ENCODE peak calls at places on chromosomes 4 and X, in four cellular contexts. D, K, Q and X are unnamed samples.

GRCh38 chr4:183349673-183350072 is 27.4 kb upstream of the CLDN24 start:
- DNase-seq in K (no peak), Q (no peak), D (no peak), X (no peak)

GRCh38 chr4:88533088-88533790 is 9.7 kb upstream of the PYURF start:
- DNase-seq in Q (no peak), K (no peak), D (no peak), X (no peak)

GRCh38 chr4:81913427-81913878 is 441.7 kb upstream of the RASGEF1B start:
- DNase-seq in D (no peak), K (peak), Q (peak), X (peak)

GRCh38 chrX:129782706-129783105 is 3.0 kb downstream of the SASH3 start:
- DNase-seq in Q (no peak), K (no peak), D (no peak), X (no peak)

GRCh38 chrX:40094900-40095587 is 2.7 kb downstream of the BCOR start:
- DNase-seq in D (no peak), K (no peak), Q (no peak), X (no peak)

GRCh38 chrX:108304210-108304609 is 134.0 kb downstream of the COL4A6 start:
- DNase-seq in K (no peak), D (no peak), Q (no peak), X (peak)

GRCh38 chr4:184347251-184348239 is 126.8 kb downstream of the IRF2 start:
- DNase-seq in Q (no peak), K (no peak), D (peak), X (peak)

GRCh38 chrX:2552621-2553297 is 52.0 kb upstream of the DHRSX start:
- DNase-seq in Q (no peak), K (peak), D (no peak), X (no peak)

GRCh38 chr4:173434226-173434625 is 35.3 kb upstream of the SCRG1 start:
- DNase-seq in Q (no peak), K (no peak), D (no peak), X (no peak)

GRCh38 chr4:67207941-67208441 is 337.3 kb downstream of the CENPC start:
- DNase-seq in K (no peak), D (no peak), Q (no peak), X (no peak)

GRCh38 chrX:71618303-71618721 is at the start of gene CXCR3:
- DNase-seq in D (peak), Q (no peak), K (no peak), X (no peak)

GRCh38 chrX:13647709-13648212 is 5.2 kb upstream of the TCEANC start:
- DNase-seq in Q (no peak), D (no peak), K (peak), X (peak)

GRCh38 chrX:123455693-123456092 is 271.6 kb downstream of the GRIA3 start:
- DNase-seq in Q (no peak), K (no peak), D (no peak), X (no peak)

GRCh38 chrX:48578661-48579128 is 4.4 kb downstream of the RBM3 start:
- DNase-seq in K (no peak), D (no peak), Q (no peak), X (no peak)

GRCh38 chr4:150242820-150243458 is 164.7 kb downstream of the DCLK2 start:
- DNase-seq in Q (no peak), K (no peak), D (no peak), X (peak)

GRCh38 chr4:80073362-80074008 is 456 bp upstream of the ANTXR2 start:
- DNase-seq in Q (no peak), D (peak), K (no peak), X (no peak)

GRCh38 chr4:181796502-181796901 is 446.7 kb upstream of the TENM3 start:
- DNase-seq in K (no peak), Q (no peak), D (no peak), X (no peak)

GRCh38 chr4:64250061-64250460 is 159.2 kb downstream of the TECRL start:
- DNase-seq in K (no peak), D (no peak), Q (no peak), X (no peak)

GRCh38 chr4:36159208-36159607 is 85.1 kb downstream of the ARAP2 start:
- DNase-seq in Q (peak), D (no peak), K (peak), X (no peak)

GRCh38 chr4:97374526-97374925 is 768.8 kb downstream of the STPG2 start:
- DNase-seq in D (no peak), K (no peak), Q (no peak), X (no peak)

GRCh38 chr4:78864405-78865024 is 74.7 kb downstream of the PAQR3 start:
- DNase-seq in K (peak), D (peak), Q (no peak), X (peak)

GRCh38 chr4:93217423-93217822 is 611.1 kb upstream of the ATOH1 start:
- DNase-seq in K (no peak), Q (no peak), D (no peak), X (no peak)

GRCh38 chr4:576991-577498 is 950 bp upstream of the TMEM271 start:
- DNase-seq in D (no peak), K (no peak), Q (no peak), X (no peak)

GRCh38 chr4:3251691-3252479 is 2.9 kb downstream of the MSANTD1 start:
- DNase-seq in D (no peak), Q (no peak), K (no peak), X (no peak)

GRCh38 chrX:2425281-2426071 is 75.3 kb downstream of the DHRSX start:
- DNase-seq in D (no peak), Q (no peak), K (peak), X (no peak)

GRCh38 chr4:85825937-85826678 is 351.2 kb downstream of the ARHGAP24 start:
- DNase-seq in D (no peak), K (peak), Q (peak), X (no peak)

GRCh38 chr4:336893-337142 is 796 bp upstream of the ZNF141 start:
- DNase-seq in Q (no peak), K (no peak), D (no peak), X (no peak)

GRCh38 chr4:25098964-25099843 is 61.0 kb downstream of the SEPSECS start:
- DNase-seq in Q (no peak), K (no peak), D (no peak), X (peak)

GRCh38 chr4:167774646-167775045 is 317.7 kb upstream of the ANXA10 start:
- DNase-seq in K (no peak), Q (no peak), D (no peak), X (no peak)

GRCh38 chr4:103046416-103047290 is 27.1 kb upstream of the SLC9B1 start:
- DNase-seq in Q (no peak), K (peak), D (no peak), X (peak)

GRCh38 chrX:120718969-120719368 is 89.1 kb upstream of the C1GALT1C1 start:
- DNase-seq in Q (no peak), D (no peak), K (no peak), X (no peak)

GRCh38 chr4:98746530-98746929 is 88.1 kb upstream of the TSPAN5 start:
- DNase-seq in Q (no peak), K (no peak), D (no peak), X (no peak)

GRCh38 chr4:61575796-61576195 is 375.7 kb downstream of the ADGRL3 start:
- DNase-seq in Q (no peak), K (no peak), D (no peak), X (no peak)

GRCh38 chr4:54657194-54657555 is 582 bp upstream of the KIT start:
- DNase-seq in Q (no peak), D (no peak), K (no peak), X (no peak)
- TF ChIP-seq HDAC6 in Q (no peak), D (no peak), K (no peak), X (no peak)

GRCh38 chr4:154082760-154083530 is 294.1 kb upstream of the SFRP2 start:
- DNase-seq in D (no peak), Q (peak), K (no peak), X (peak)
- TF ChIP-seq HDAC6 in D (no peak), Q (no peak), K (no peak), X (no peak)

GRCh38 chrX:109352121-109352556 is 129.7 kb downstream of the GUCY2F start:
- DNase-seq in Q (no peak), K (no peak), D (no peak), X (no peak)
- TF ChIP-seq HDAC6 in Q (no peak), K (no peak), D (no peak), X (no peak)

DNA sequence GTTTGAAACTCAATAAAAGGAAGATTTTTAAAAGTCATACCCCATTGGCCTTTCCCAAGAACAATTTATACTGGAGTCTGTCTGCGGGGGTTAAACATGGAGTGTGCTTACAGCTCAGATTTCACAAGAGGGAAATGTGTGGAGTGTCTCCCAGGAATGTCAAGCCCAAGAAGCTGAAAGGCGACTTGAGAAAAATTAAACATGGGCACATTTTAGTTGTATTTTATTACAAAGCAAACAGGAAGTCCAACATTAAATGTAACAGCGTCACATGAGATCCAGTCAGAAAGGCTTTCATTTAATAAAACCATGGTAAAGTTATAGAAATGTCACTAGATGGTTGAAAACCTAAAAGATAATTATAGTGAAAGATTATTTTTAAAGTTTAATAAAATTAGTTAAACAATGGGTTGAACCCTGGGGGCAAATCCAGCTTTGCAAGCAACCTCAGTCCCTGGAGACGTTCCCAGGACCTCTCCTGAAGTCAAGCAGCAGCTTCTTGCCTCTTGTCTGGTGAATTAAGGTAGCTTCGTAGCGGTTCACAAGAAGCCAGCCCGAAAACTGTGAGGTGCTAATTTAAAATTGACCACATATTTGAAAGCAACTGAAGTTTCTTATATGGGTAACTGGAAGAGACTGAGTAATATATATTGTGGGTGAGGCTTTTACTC is 168.4 kb upstream of the EDNRA start:
- DNase-seq in D (no peak), Q (no peak), K (no peak), X (no peak)
- TF ChIP-seq HDAC6 in D (no peak), Q (no peak), K (no peak), X (no peak)

DNA sequence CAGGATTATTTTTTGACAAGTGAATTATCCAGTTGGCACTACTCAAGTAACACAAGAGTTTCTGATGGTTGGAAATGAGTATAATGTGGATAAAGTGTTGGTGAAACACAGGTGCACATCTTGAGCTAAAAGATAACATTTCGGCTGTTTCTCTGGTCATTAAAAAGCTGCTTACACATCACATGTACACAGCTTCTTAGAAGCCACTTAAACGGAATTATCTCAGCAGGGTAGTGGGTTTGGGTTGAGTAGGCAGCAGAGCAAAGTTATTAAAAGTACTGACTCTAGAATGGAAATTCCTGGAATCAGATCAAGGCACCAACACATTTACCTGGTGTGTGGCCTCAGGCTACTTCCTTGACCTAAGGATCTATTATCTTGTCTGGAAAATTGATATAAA is 55.4 kb upstream of the RASSF6 start:
- DNase-seq in Q (no peak), K (no peak), D (no peak), X (peak)
- TF ChIP-seq HDAC6 in Q (no peak), K (no peak), D (no peak), X (no peak)

GRCh38 chr4:94527556-94528233 is 76.0 kb downstream of the PDLIM5 start:
- DNase-seq in D (no peak), Q (no peak), K (no peak), X (no peak)

GRCh38 chr4:94523617-94524016 is 71.9 kb downstream of the PDLIM5 start:
- DNase-seq in K (no peak), D (no peak), Q (no peak), X (peak)

GRCh38 chr4:94523033-94523590 is 71.4 kb downstream of the PDLIM5 start:
- DNase-seq in K (no peak), D (no peak), Q (no peak), X (no peak)

GRCh38 chr4:94528792-94529451 is 77.2 kb downstream of the PDLIM5 start:
- DNase-seq in Q (no peak), D (no peak), K (no peak), X (no peak)

GRCh38 chr4:94525993-94526740 is 74.4 kb downstream of the PDLIM5 start:
- DNase-seq in Q (no peak), D (no peak), K (no peak), X (no peak)
- TF ChIP-seq HDAC6 in Q (no peak), D (no peak), K (no peak), X (no peak)

GRCh38 chr4:14225683-14226207 is 598.2 kb upstream of the BOD1L1 start:
- DNase-seq in D (no peak), Q (no peak), K (no peak), X (no peak)
- TF ChIP-seq HDAC6 in D (no peak), Q (no peak), K (no peak), X (no peak)

GRCh38 chrX:38256019-38256418 is 35.3 kb upstream of the SRPX start:
- DNase-seq in Q (no peak), D (no peak), K (no peak), X (no peak)
- TF ChIP-seq HDAC6 in Q (no peak), D (no peak), K (no peak), X (no peak)

GRCh38 chr4:115201042-115201330 is 87.6 kb upstream of the NDST4 start:
- DNase-seq in K (no peak), Q (no peak), D (no peak), X (no peak)
- TF ChIP-seq HDAC6 in K (no peak), Q (no peak), D (no peak), X (no peak)